ENCODE peak calls at places on chromosomes 1 and 21, in ten cellular contexts. P, O, V, B, C, W, Q, K, A and H are unnamed samples.

GRCh38 chr1:214505134-214505533 is 46.3 kb downstream of the PTPN14 start:
- DNase-seq in P (no peak), O (no peak), V (no peak), B (no peak), C (peak; percentile 78), W (no peak), Q (no peak), K (no peak), A (no peak), H (no peak)

GRCh38 chr1:22037520-22037919 is 15.0 kb upstream of the CDC42 start:
- DNase-seq in P (no peak), O (no peak), V (no peak), B (no peak), C (no peak), W (no peak), Q (no peak), K (no peak), A (no peak), H (no peak)

GRCh38 chr1:160806109-160806665 is 10.2 kb downstream of the LY9 start:
- DNase-seq in P (no peak), O (no peak), V (no peak), B (no peak), C (no peak), W (no peak), Q (no peak), K (no peak), A (no peak), H (no peak)

GRCh38 chr21:36976882-36977651 is 10.6 kb upstream of the HLCS start:
- DNase-seq in P (no peak), O (no peak), V (peak; percentile 47), B (peak; percentile 58), C (peak; percentile 73), W (peak; percentile 73), Q (peak; percentile 77), K (peak; percentile 70), A (peak; percentile 74), H (peak; percentile 48)

GRCh38 chr1:89755593-89755992 is 65.2 kb upstream of the LRRC8D start:
- DNase-seq in P (no peak), O (no peak), V (no peak), B (no peak), C (no peak), W (no peak), Q (no peak), K (no peak), A (no peak), H (no peak)

GRCh38 chr1:80657707-80658106 is 1143.0 kb upstream of the ADGRL2 start:
- DNase-seq in P (no peak), O (no peak), V (no peak), B (no peak), C (no peak), W (no peak), Q (no peak), K (no peak), A (no peak), H (no peak)

GRCh38 chr1:8625981-8626898 is 191.2 kb downstream of the RERE start:
- DNase-seq in P (no peak), O (no peak), V (no peak), B (peak; percentile 98), C (no peak), W (peak; percentile 98), Q (no peak), K (no peak), A (no peak), H (peak; percentile 81)

GRCh38 chr1:14666376-14666775 is 67.9 kb downstream of the KAZN start:
- DNase-seq in P (no peak), O (no peak), V (no peak), B (no peak), C (no peak), W (peak; percentile 43), Q (no peak), K (no peak), A (no peak), H (no peak)

GRCh38 chr1:21815724-21816311 is 3.8 kb downstream of the LDLRAD2 start:
- DNase-seq in P (no peak), O (no peak), V (no peak), B (no peak), C (no peak), W (peak; percentile 20), Q (no peak), K (no peak), A (peak; percentile 49), H (peak; percentile 57)

GRCh38 chr1:2415337-2415736 is 3.0 kb upstream of the PEX10 start:
- DNase-seq in P (no peak), O (no peak), V (no peak), B (no peak), C (no peak), W (no peak), Q (no peak), K (no peak), A (no peak), H (no peak)

GRCh38 chr1:171803056-171803455 is 21.6 kb downstream of the METTL13 start:
- DNase-seq in P (no peak), O (no peak), V (no peak), B (no peak), C (no peak), W (no peak), Q (no peak), K (no peak), A (no peak), H (no peak)

GRCh38 chr1:168362991-168363390 is 82.3 kb downstream of the TBX19 start:
- DNase-seq in P (no peak), O (peak; percentile 20), V (no peak), B (no peak), C (no peak), W (no peak), Q (no peak), K (no peak), A (no peak), H (no peak)

GRCh38 chr1:18649713-18650370 is 19.2 kb downstream of the PAX7 start:
- DNase-seq in P (no peak), O (no peak), V (no peak), B (peak; percentile 53), C (no peak), W (peak; percentile 12), Q (no peak), K (no peak), A (no peak), H (peak; percentile 9)

GRCh38 chr1:204318324-204318723 is 41.4 kb downstream of the PLEKHA6 start:
- DNase-seq in P (no peak), O (no peak), V (no peak), B (no peak), C (no peak), W (no peak), Q (no peak), K (no peak), A (no peak), H (no peak)